ENCODE peak calls at places on chromosomes 3 and 15, in four cellular contexts. V, A, X and S are unnamed samples.

GRCh38 chr3:170809021-170809974 is 60.7 kb downstream of the RPL22L1 start:
- DNase-seq in V (peak; percentile 42), A (peak; percentile 72), X (no peak), S (peak; percentile 87)

GRCh38 chr15:63448261-63448660 is 56.1 kb upstream of the USP3 start:
- DNase-seq in V (no peak), A (no peak), X (no peak), S (no peak)

GRCh38 chr3:70816346-70816745 is 503.9 kb upstream of the MDFIC2 start:
- DNase-seq in V (no peak), A (no peak), X (no peak), S (no peak)

GRCh38 chr15:65106011-65106590 is 8.9 kb downstream of the UBAP1L start:
- DNase-seq in V (no peak), A (no peak), X (no peak), S (no peak)

GRCh38 chr15:48966595-48967301 is 3.0 kb upstream of the SHC4 start:
- DNase-seq in V (no peak), A (no peak), X (no peak), S (peak; percentile 26)

GRCh38 chr15:75731248-75732100 is 18.8 kb upstream of the CSPG4 start:
- DNase-seq in V (no peak), A (no peak), X (peak; percentile 77), S (no peak)

GRCh38 chr15:49439678-49440375 is 16.8 kb downstream of the FGF7 start:
- DNase-seq in V (no peak), A (no peak), X (no peak), S (no peak)

GRCh38 chr15:31133890-31134289 is 32.4 kb upstream of the TRPM1 start:
- DNase-seq in V (no peak), A (no peak), X (no peak), S (no peak)

GRCh38 chr3:33187368-33187634 is 31.3 kb downstream of the SUSD5 start:
- DNase-seq in V (no peak), A (no peak), X (no peak), S (no peak)

GRCh38 chr15:73844356-73844755 is 29.0 kb upstream of the TBC1D21 start:
- DNase-seq in V (no peak), A (no peak), X (no peak), S (no peak)

GRCh38 chr15:39472661-39473657 is 107.9 kb upstream of the THBS1 start:
- DNase-seq in V (no peak), A (peak; percentile 56), X (peak; percentile 89), S (peak; percentile 83)

GRCh38 chr3:60339310-60339709 is 911.9 kb downstream of the FHIT start:
- DNase-seq in V (no peak), A (no peak), X (no peak), S (no peak)

GRCh38 chr15:82159922-82160321 is 102.6 kb downstream of the EFL1 start:
- DNase-seq in V (no peak), A (peak; percentile 72), X (no peak), S (peak; percentile 73)

GRCh38 chr3:194640829-194641228 is 7.6 kb upstream of the TMEM44 start:
- DNase-seq in V (no peak), A (no peak), X (no peak), S (peak; percentile 33)

GRCh38 chr3:4525555-4526238 is 32.5 kb downstream of the ITPR1 start:
- DNase-seq in V (no peak), A (no peak), X (no peak), S (no peak)

GRCh38 chr15:29887719-29888118 is 65.5 kb upstream of the TJP1 start:
- DNase-seq in V (no peak), A (no peak), X (no peak), S (peak; percentile 92)

GRCh38 chr3:132721479-132722164 is 587 bp downstream of the NPHP3 start:
- DNase-seq in V (no peak), A (peak; percentile 60), X (peak; percentile 82), S (peak; percentile 83)

GRCh38 chr3:10396931-10397330 is 76.0 kb upstream of the SEC13 start:
- DNase-seq in V (no peak), A (no peak), X (no peak), S (no peak)

GRCh38 chr15:52369455-52369854 is 73.9 kb upstream of the MYO5C start:
- DNase-seq in V (no peak), A (no peak), X (no peak), S (no peak)

GRCh38 chr3:60176614-60177013 is 1074.6 kb downstream of the FHIT start:
- DNase-seq in V (no peak), A (no peak), X (no peak), S (no peak)

GRCh38 chr3:75260-75659 is 121.3 kb upstream of the CHL1 start:
- DNase-seq in V (peak; percentile 21), A (no peak), X (no peak), S (no peak)

GRCh38 chr3:144586382-144586781 is 614.8 kb downstream of the DIPK2A start:
- DNase-seq in V (no peak), A (no peak), X (no peak), S (peak; percentile 92)

GRCh38 chr15:36472672-36473071 is 106.8 kb upstream of the CDIN1 start:
- DNase-seq in V (no peak), A (no peak), X (no peak), S (no peak)

GRCh38 chr3:13507791-13508339 is 27.8 kb downstream of the HDAC11 start:
- DNase-seq in V (no peak), A (peak; percentile 90), X (no peak), S (peak; percentile 69)

GRCh38 chr15:24878153-24878552 is 76.6 kb upstream of the SNRPN start:
- DNase-seq in V (no peak), A (no peak), X (no peak), S (no peak)

GRCh38 chr15:66253643-66254363 is at the start of gene MEGF11:
- DNase-seq in V (no peak), A (peak; percentile 37), X (peak; percentile 62), S (peak; percentile 64)

GRCh38 chr3:152547153-152547552 is 278.4 kb downstream of the MBNL1 start:
- DNase-seq in V (no peak), A (no peak), X (no peak), S (no peak)

GRCh38 chr3:117589454-117589853 is 879.9 kb downstream of the TUSC7 start:
- DNase-seq in V (peak; percentile 50), A (no peak), X (no peak), S (no peak)